ENCODE peak calls at places on chromosomes 5 and 9, in four cellular contexts. D is K562, M is HepG2, A is Panc1. V is an unnamed sample.

GRCh38 chr9:27528278-27528885 is 1.2 kb downstream of the MOB3B start:
- DNase-seq in D (peak; percentile 50), A (no peak), M (no peak), V (no peak)

GRCh38 chr9:33795819-33796218 is 458 bp downstream of the PRSS3 start:
- DNase-seq in D (no peak), A (no peak), M (no peak), V (no peak)

GRCh38 chr5:16879650-16880049 is 56.4 kb downstream of the MYO10 start:
- DNase-seq in D (no peak), M (no peak), A (no peak), V (no peak)

GRCh38 chr5:472076-472655 is 29.2 kb downstream of the EXOC3 start:
- DNase-seq in D (peak; percentile 51), A (no peak), M (no peak), V (no peak)

GRCh38 chr5:117204926-117205869 is 630.6 kb upstream of the SEMA6A start:
- DNase-seq in A (no peak), D (no peak), M (no peak), V (no peak)

GRCh38 chr5:41650131-41650530 is 139.7 kb upstream of the PLCXD3 start:
- DNase-seq in M (no peak), A (no peak), D (no peak), V (no peak)

GRCh38 chr9:20304001-20304400 is 318.3 kb downstream of the MLLT3 start:
- DNase-seq in A (no peak), M (no peak), D (no peak), V (no peak)

GRCh38 chr5:149036168-149036567 is 26.7 kb downstream of the SH3TC2 start:
- DNase-seq in D (no peak), M (no peak), A (no peak), V (no peak)

GRCh38 chr9:96555567-96556386 is 63.9 kb downstream of the CDC14B start:
- DNase-seq in M (no peak), A (no peak), D (no peak), V (no peak)

GRCh38 chr5:29697786-29698414 is 1495.6 kb upstream of the CDH6 start:
- DNase-seq in D (peak; percentile 12), M (peak; percentile 39), A (peak; percentile 7), V (no peak)

GRCh38 chr9:15420796-15421195 is 1.9 kb upstream of the SNAPC3 start:
- DNase-seq in A (no peak), M (no peak), D (no peak), V (no peak)

GRCh38 chr9:23441275-23441674 is 384.8 kb downstream of the ELAVL2 start:
- DNase-seq in D (no peak), M (no peak), A (no peak), V (no peak)

GRCh38 chr5:10601246-10602030 is 37.6 kb downstream of the ANKRD33B start:
- DNase-seq in A (no peak), M (peak; percentile 47), D (peak; percentile 55), V (peak; percentile 16)

GRCh38 chr5:96292582-96293247 is 140.3 kb downstream of the PCSK1 start:
- DNase-seq in D (no peak), A (no peak), M (no peak), V (no peak)

GRCh38 chr9:86733929-86734328 is 213.4 kb downstream of the GAS1 start:
- DNase-seq in M (no peak), D (no peak), A (no peak), V (no peak)

GRCh38 chr5:158797498-158797845 is 302.2 kb downstream of the EBF1 start:
- DNase-seq in D (no peak), A (no peak), M (no peak), V (no peak)

GRCh38 chr9:137744632-137745183 is 125.9 kb downstream of the EHMT1 start:
- DNase-seq in A (no peak), D (no peak), M (no peak), V (no peak)

GRCh38 chr5:181052928-181053759 is 13.1 kb downstream of the BTNL9 start:
- DNase-seq in A (no peak), M (no peak), D (peak; percentile 92), V (no peak)

GRCh38 chr9:124840300-124840833 is 12.9 kb upstream of the WDR38 start:
- DNase-seq in M (peak; percentile 45), A (no peak), D (peak; percentile 26), V (peak; percentile 36)

GRCh38 chr5:19496056-19496455 is 491.9 kb downstream of the CDH18 start:
- DNase-seq in D (no peak), M (no peak), A (no peak), V (no peak)
- TF ChIP-seq TCF7L2 in D (no peak), M (no peak), A (no peak), V (no peak)

GRCh38 chr5:78404682-78405293 is 44.4 kb downstream of the SCAMP1 start:
- DNase-seq in M (no peak), A (no peak), D (no peak), V (no peak)

GRCh38 chr5:78411596-78411995 is 51.2 kb downstream of the SCAMP1 start:
- DNase-seq in M (no peak), D (no peak), A (no peak), V (no peak)

GRCh38 chr5:78407458-78407857 is 47.0 kb downstream of the SCAMP1 start:
- DNase-seq in D (no peak), A (no peak), M (no peak), V (no peak)

GRCh38 chr5:78405820-78406750 is 45.7 kb downstream of the SCAMP1 start:
- DNase-seq in A (peak; percentile 41), D (no peak), M (no peak), V (no peak)
- TF ChIP-seq TCF7L2 in A (no peak), D (no peak), M (no peak), V (no peak)

GRCh38 chr5:26121343-26121742 is 917.0 kb downstream of the CDH9 start:
- DNase-seq in M (peak; percentile 15), A (no peak), D (no peak), V (no peak)
- TF ChIP-seq TCF7L2 in M (no peak), A (no peak), D (no peak), V (no peak)

GRCh38 chr9:36092509-36093215 is 43.9 kb upstream of the GLIPR2 start:
- DNase-seq in D (no peak), M (no peak), A (no peak), V (no peak)
- TF ChIP-seq TCF7L2 in D (no peak), M (no peak), A (no peak), V (no peak)

GRCh38 chr9:115952667-115953316 is 200.8 kb upstream of the PAPPA start:
- DNase-seq in D (no peak), A (peak; percentile 8), M (peak; percentile 13), V (no peak)
- TF ChIP-seq TCF7L2 in D (no peak), A (no peak), M (no peak), V (no peak)

GRCh38 chr9:93111371-93112115 is 15.5 kb downstream of the CARD19 start:
- DNase-seq in D (no peak), A (no peak), M (peak; percentile 39), V (no peak)
- TF ChIP-seq TCF7L2 in D (no peak), A (no peak), M (no peak), V (no peak)